ENCODE peak calls at places on chromosomes 16 and 17, in eight cellular contexts. E is thoracic aorta, B is prostate gland, W is left lung, Y is mucosa of descending colon, N is K562, O is upper lobe of right lung, Z is ovary. V is an unnamed sample.

GRCh38 chr17:17516941-17517720 is 20.9 kb upstream of the RASD1 start:
- DNase-seq in N (no peak), E (no peak), Z (no peak), B (no peak), O (no peak), Y (peak), W (no peak), V (no peak)

GRCh38 chr17:41223821-41224220 is 2.6 kb upstream of the KRTAP9-2 start:
- DNase-seq in O (no peak), N (no peak), B (no peak), E (no peak), Z (no peak), Y (no peak), W (no peak), V (no peak)

GRCh38 chr16:77721752-77722314 is 481 bp upstream of the NUDT7 start:
- DNase-seq in W (no peak), B (no peak), E (no peak), Y (no peak), N (no peak), O (no peak), Z (peak), V (no peak)

GRCh38 chr16:82848013-82848412 is 221.2 kb downstream of the CDH13 start:
- DNase-seq in B (no peak), N (no peak), W (no peak), Y (no peak), E (no peak), Z (no peak), O (no peak), V (no peak)

GRCh38 chr16:86512301-86512859 is 2.1 kb downstream of the FOXF1 start:
- DNase-seq in Y (no peak), N (no peak), O (peak), Z (no peak), B (no peak), E (no peak), W (no peak), V (no peak)

GRCh38 chr16:50627419-50627818 is 53.7 kb downstream of the SNX20 start:
- DNase-seq in Z (peak), N (peak), E (peak), Y (no peak), O (no peak), W (no peak), B (peak), V (no peak)

GRCh38 chr17:59743842-59744241 is 36.4 kb downstream of the VMP1 start:
- DNase-seq in B (no peak), E (no peak), O (no peak), Y (no peak), N (no peak), Z (no peak), W (no peak), V (no peak)

GRCh38 chr16:57892041-57892440 is 78.9 kb downstream of the CNGB1 start:
- DNase-seq in Z (no peak), B (no peak), W (no peak), N (no peak), Y (no peak), E (no peak), O (no peak), V (no peak)

GRCh38 chr16:1713331-1713730 is 7.3 kb downstream of the MAPK8IP3 start:
- DNase-seq in W (no peak), Z (no peak), B (no peak), E (no peak), N (no peak), Y (no peak), O (no peak), V (no peak)

GRCh38 chr17:62966426-62967110 is 533 bp downstream of the TANC2 start:
- DNase-seq in N (peak), B (peak), E (no peak), W (peak), Y (peak), Z (no peak), O (peak), V (peak)

GRCh38 chr17:79728908-79729471 is 1.8 kb upstream of the ENPP7 start:
- DNase-seq in B (no peak), N (no peak), E (no peak), Y (no peak), W (no peak), O (no peak), Z (peak), V (no peak)
- H3K4me3 ChIP-seq in B (no peak), N (no peak), E (peak), Y (no peak), W (no peak), O (peak), Z (no peak), V (peak)

DNA sequence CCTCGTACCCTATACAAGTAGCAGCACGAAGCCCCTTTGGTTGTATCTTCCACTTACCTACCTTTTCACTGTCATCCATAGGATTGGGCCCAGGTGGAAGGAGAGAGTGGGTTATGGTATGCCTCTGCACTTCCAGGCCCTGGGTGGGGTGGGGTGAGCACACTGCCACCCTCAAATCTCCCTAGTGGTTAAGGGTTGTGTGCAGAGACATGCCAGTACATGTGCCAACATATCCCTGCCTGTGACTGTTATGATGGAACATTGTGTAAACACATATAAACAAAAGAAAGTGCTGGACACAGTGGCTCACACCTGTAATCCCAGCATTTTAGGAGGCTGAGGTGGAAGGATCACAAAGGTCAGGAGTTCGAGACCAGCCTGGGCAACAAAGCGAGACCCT is 11.1 kb downstream of the HROB start:
- DNase-seq in N (no peak), O (no peak), Z (no peak), E (no peak), B (no peak), Y (no peak), W (no peak), V (no peak)
- TF ChIP-seq CTCF in N (no peak), O (no peak), Z (no peak), E (no peak), B (no peak), Y (no peak), W (no peak), V (no peak)

DNA sequence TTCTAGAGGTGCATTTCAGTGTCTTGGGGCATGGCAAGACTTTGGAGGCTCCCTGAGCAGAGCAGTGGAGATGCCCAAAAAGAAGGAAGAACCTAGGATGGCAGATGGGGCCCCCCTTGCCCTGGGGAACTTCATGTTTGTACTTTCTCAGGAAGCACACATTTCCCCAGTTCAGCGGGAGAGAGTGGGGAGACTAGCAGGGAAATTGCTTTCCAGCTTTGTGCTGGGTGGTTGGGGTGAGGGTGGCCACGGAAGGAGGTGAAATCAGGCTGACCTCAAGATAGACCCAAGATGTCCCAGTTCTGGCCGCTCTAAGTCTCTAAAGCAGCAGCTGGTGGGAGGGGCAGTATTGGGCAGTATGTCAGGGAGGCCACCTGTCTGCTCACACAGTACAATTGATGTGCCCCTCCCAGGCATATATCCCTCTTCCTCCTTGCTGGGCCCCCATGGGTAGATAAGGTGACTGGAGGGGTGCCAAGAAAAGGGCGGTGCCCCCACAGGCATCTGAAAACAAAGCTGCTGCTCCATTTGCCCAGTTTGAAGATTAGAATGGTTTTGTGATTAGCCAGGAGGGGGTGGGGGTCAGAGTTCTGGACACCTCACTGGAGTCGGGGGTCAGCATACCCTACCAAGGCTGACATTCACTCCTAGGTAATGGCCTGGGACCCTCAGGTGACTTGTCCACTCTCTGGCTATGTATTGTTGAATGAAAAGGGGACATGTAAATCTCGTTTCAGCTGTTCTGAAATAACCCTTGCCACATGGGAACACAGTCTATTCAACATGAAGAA is 17.1 kb upstream of the NAGLU start:
- DNase-seq in E (no peak), N (peak), Z (peak), O (peak), W (no peak), B (no peak), Y (peak), V (no peak)
- H3K4me3 ChIP-seq in E (peak), N (no peak), Z (no peak), O (no peak), W (no peak), B (no peak), Y (no peak), V (no peak)

GRCh38 chr16:78727536-78727935 is 628.1 kb downstream of the WWOX start:
- DNase-seq in B (no peak), N (no peak), Y (no peak), E (no peak), W (no peak), Z (no peak), O (no peak), V (no peak)
- TF ChIP-seq CTCF in B (no peak), N (no peak), Y (no peak), E (no peak), W (no peak), Z (no peak), O (no peak), V (peak)

GRCh38 chr17:18955009-18955408 is 3.0 kb downstream of the SLC5A10 start:
- DNase-seq in E (no peak), Y (peak), N (no peak), B (no peak), W (no peak), O (no peak), Z (no peak), V (no peak)
- H3K4me3 ChIP-seq in E (no peak), Y (no peak), N (no peak), B (no peak), W (no peak), O (no peak), Z (no peak), V (no peak)

GRCh38 chr17:57405486-57406072 is 149.3 kb downstream of the MSI2 start:
- DNase-seq in Y (no peak), W (no peak), N (no peak), B (no peak), O (no peak), Z (no peak), E (no peak), V (no peak)

GRCh38 chr17:57402691-57403090 is 146.4 kb downstream of the MSI2 start:
- DNase-seq in E (no peak), Y (no peak), Z (no peak), W (no peak), B (no peak), N (no peak), O (no peak), V (no peak)

GRCh38 chr17:57403241-57403640 is 146.9 kb downstream of the MSI2 start:
- DNase-seq in W (no peak), Y (no peak), E (no peak), B (no peak), N (no peak), O (no peak), Z (no peak), V (no peak)

GRCh38 chr17:57404807-57405485 is 148.6 kb downstream of the MSI2 start:
- DNase-seq in O (no peak), Z (no peak), N (no peak), W (no peak), E (no peak), Y (no peak), B (no peak), V (no peak)

GRCh38 chr17:57404073-57404472 is 147.8 kb downstream of the MSI2 start:
- DNase-seq in Z (no peak), B (no peak), Y (no peak), O (no peak), N (peak), E (no peak), W (no peak), V (no peak)
- TF ChIP-seq CTCF in Z (no peak), B (no peak), Y (no peak), O (no peak), N (peak), E (no peak), W (no peak), V (peak)

GRCh38 chr16:71917900-71918299 is 22.6 kb downstream of the IST1 start:
- DNase-seq in B (no peak), Z (no peak), W (no peak), E (no peak), N (no peak), Y (no peak), O (no peak), V (no peak)

GRCh38 chr16:71920658-71921057 is 25.3 kb downstream of the IST1 start:
- DNase-seq in E (no peak), B (no peak), O (no peak), N (no peak), Z (no peak), W (no peak), Y (no peak), V (no peak)

GRCh38 chr16:71916397-71916920 is 21.1 kb downstream of the IST1 start:
- DNase-seq in E (no peak), Z (no peak), Y (no peak), B (no peak), O (no peak), N (no peak), W (no peak), V (no peak)

GRCh38 chr16:71915350-71915749 is 20.0 kb downstream of the IST1 start:
- DNase-seq in Z (no peak), O (no peak), B (no peak), Y (no peak), E (no peak), N (no peak), W (no peak), V (no peak)

DNA sequence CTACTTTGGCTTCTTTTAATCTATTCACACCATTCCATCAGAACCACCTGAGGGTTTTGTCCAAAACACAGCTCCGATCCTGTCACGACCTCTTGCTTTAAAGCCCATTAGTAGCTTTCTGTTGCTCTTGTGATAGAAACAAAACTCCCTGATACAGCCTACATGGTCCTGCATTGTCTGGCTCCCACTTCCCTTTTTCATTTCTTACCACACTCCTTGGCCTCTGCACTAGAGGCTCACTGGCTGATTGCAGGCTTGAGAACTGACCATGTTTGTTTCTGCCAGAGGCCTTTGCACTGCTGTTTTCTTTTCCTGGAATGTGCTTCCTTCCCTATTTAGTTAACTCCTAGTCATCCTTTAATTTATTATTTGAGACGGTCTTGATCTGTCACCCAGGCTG is 23.7 kb downstream of the IST1 start:
- DNase-seq in E (no peak), W (no peak), N (no peak), Y (no peak), B (no peak), Z (no peak), O (no peak), V (no peak)
- H3K4me3 ChIP-seq in E (no peak), W (no peak), N (no peak), Y (no peak), B (no peak), Z (no peak), O (no peak), V (no peak)

DNA sequence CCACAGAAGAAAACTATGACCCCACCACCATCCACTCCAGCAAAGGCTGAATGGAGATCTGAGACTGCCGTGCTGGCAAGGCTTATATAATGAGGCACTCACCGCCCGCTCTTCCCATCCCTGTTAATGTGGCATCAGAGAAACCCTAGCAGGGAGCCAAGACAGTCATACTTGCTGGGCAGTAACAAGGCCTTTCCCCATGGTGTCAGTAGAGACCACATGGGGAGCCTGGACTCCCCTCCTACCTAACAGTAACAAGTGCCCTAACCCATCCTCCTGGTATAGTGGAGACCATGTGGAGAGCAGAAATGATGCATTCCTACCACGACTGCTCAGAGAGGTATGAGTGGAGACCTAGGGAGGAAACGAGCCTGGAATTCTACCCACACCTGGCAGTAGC is 235.2 kb downstream of the C16orf78 start:
- DNase-seq in O (no peak), Y (no peak), N (peak), W (no peak), E (no peak), Z (peak), B (no peak), V (no peak)
- TF ChIP-seq CTCF in O (peak), Y (no peak), N (peak), W (no peak), E (peak), Z (peak), B (no peak), V (peak)

GRCh38 chr16:3188675-3188924 is 596 bp downstream of the OR1F1 start:
- DNase-seq in B (no peak), N (no peak), O (no peak), Y (no peak), Z (no peak), E (no peak), W (no peak), V (no peak)
- H3K4me3 ChIP-seq in B (no peak), N (peak), O (no peak), Y (no peak), Z (no peak), E (peak), W (peak), V (no peak)

DNA sequence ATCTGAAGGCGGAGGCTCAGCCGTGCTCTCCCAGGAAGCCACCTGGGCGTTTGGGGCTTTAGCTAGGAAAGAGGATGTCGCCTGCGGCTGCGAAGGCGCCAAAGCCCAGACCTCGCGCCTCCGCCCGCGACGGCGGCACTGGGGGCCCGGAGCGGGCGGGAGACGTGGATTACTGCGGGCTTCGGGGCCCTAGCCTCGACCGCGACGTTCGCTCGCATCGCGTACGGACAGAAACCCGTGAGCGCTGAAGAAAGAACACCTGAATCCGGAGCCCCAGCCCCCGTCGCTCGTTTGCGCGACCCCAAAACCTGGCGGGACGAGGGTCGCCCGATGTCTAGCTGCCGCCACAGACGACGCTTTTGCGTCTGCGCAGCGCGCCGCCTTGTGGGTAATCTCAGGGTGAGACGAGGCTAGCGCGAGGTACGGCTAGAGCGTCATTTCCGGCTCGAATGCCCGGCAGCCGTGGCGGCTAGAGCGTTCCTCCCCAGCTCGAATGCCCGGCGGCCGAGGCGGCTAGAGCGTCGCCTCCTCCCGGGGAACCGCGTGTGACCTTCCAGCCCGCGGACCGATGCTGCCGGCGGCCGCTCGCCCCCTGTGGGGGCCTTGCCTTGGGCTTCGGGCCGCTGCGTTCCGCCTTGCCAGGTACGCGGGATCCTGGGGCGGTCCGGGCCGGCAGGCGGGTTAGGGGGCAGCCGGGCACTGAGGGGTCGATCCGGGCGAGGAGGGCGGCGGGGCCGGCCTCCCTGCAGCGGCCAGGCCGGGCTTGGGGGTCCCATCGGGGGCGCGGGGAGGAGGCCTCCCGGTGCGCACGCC is at the start of gene MRPL12:
- DNase-seq in O (peak), W (peak), B (peak), N (peak), Y (peak), Z (peak), E (peak), V (peak)
- TF ChIP-seq CTCF in O (peak), W (peak), B (no peak), N (no peak), Y (no peak), Z (peak), E (peak), V (no peak)